ENCODE peak calls at places on chromosomes 1 and 21, in nine cellular contexts. Y is mammary epithelial cell; D is CD4-positive, CD25-positive, alpha-beta regulatory T cell; L is lung; J is CD8-positive, alpha-beta T cell; G is colonic mucosa; M is HAP-1; Z is stomach; W is H9. K is an unnamed sample. For H3K4me1, the result is how much of the 10 kb centered on the place peaks cover.

GRCh38 chr1:117857434-117857833 is 72.0 kb downstream of the GDAP2 start:
- DNase-seq in M (peak), D (no peak), G (no peak), J (no peak), Y (no peak), Z (no peak), L (no peak), W (no peak), K (no peak)

GRCh38 chr1:97827887-97828286 is 92.9 kb downstream of the DPYD start:
- DNase-seq in W (no peak), J (no peak), L (no peak), Z (no peak), G (no peak), Y (no peak), M (no peak), D (no peak), K (no peak)

GRCh38 chr1:180230416-180230790 is 339 bp downstream of the LHX4 start:
- DNase-seq in D (no peak), Z (no peak), L (no peak), J (no peak), G (no peak), W (no peak), Y (no peak), M (no peak), K (no peak)

GRCh38 chr1:37533317-37534093 is 18.9 kb upstream of the MEAF6 start:
- DNase-seq in L (no peak), G (no peak), M (no peak), J (no peak), D (no peak), Y (no peak), W (no peak), Z (no peak), K (no peak)

GRCh38 chr1:2049517-2050481 is at the start of gene PRKCZ:
- DNase-seq in W (peak), D (peak), L (peak), G (peak), M (peak), J (peak), Y (peak), Z (peak), K (peak)

GRCh38 chr1:19596065-19596718 is 47.9 kb upstream of the NBL1 start:
- DNase-seq in G (no peak), L (no peak), W (no peak), Z (no peak), M (no peak), J (no peak), D (no peak), Y (no peak), K (no peak)

GRCh38 chr1:215028954-215029353 is 53.6 kb upstream of the KCNK2 start:
- DNase-seq in L (no peak), J (no peak), W (no peak), D (no peak), G (no peak), Y (no peak), Z (no peak), M (no peak), K (no peak)

GRCh38 chr1:81118550-81118949 is 682.2 kb upstream of the ADGRL2 start:
- DNase-seq in M (no peak), G (no peak), W (no peak), L (no peak), Y (peak), Z (no peak), J (no peak), D (no peak), K (no peak)

GRCh38 chr21:46094401-46095105 is 3.4 kb upstream of the COL6A2 start:
- DNase-seq in J (no peak), L (no peak), G (no peak), Z (no peak), Y (no peak), W (no peak), M (no peak), D (no peak), K (no peak)

GRCh38 chr1:173295391-173295790 is 88.3 kb upstream of the TNFSF4 start:
- DNase-seq in M (no peak), Z (no peak), G (no peak), Y (no peak), L (no peak), W (no peak), D (no peak), J (no peak), K (no peak)

GRCh38 chr1:230757856-230758704 is 10.9 kb downstream of the CAPN9 start:
- DNase-seq in J (no peak), M (no peak), L (no peak), G (no peak), Z (no peak), Y (no peak), D (no peak), W (no peak), K (no peak)

GRCh38 chr1:230753191-230753585 is 6.0 kb downstream of the CAPN9 start:
- DNase-seq in W (no peak), J (no peak), D (no peak), G (no peak), Z (no peak), M (no peak), L (no peak), Y (no peak), K (no peak)

GRCh38 chr1:230753586-230754251 is 6.5 kb downstream of the CAPN9 start:
- DNase-seq in L (no peak), M (peak), W (peak), G (peak), J (no peak), Z (peak), Y (peak), D (no peak), K (no peak)

GRCh38 chr1:230752407-230752806 is 5.2 kb downstream of the CAPN9 start:
- DNase-seq in Z (peak), J (no peak), L (peak), M (no peak), W (peak), G (peak), D (no peak), Y (no peak), K (no peak)

GRCh38 chr1:230754831-230755230 is 7.6 kb downstream of the CAPN9 start:
- DNase-seq in Y (no peak), J (no peak), L (no peak), M (no peak), D (no peak), W (no peak), G (peak), Z (peak), K (no peak)
- H3K4me1 ChIP-seq in Y (under half), J (under half), L (under half), M (under half), D (under half), W (under half), G (under half), Z (under half), K (under half)

GRCh38 chr1:93585059-93585966 is 96.3 kb downstream of the BCAR3 start:
- DNase-seq in D (no peak), W (no peak), M (no peak), Y (peak), G (peak), Z (peak), L (peak), J (no peak), K (no peak)
- H3K4me1 ChIP-seq in D (under half), W (under half), M (under half), Y (half or more), G (under half), Z (under half), L (under half), J (under half), K (under half)

GRCh38 chr1:94612555-94613204 is 71.1 kb upstream of the F3 start:
- DNase-seq in Y (no peak), Z (no peak), J (no peak), L (no peak), M (no peak), D (no peak), W (no peak), G (no peak), K (no peak)
- H3K4me1 ChIP-seq in Y (under half), Z (under half), J (under half), L (under half), M (under half), D (under half), W (under half), G (under half), K (under half)

GRCh38 chr1:225670356-225670755 is 17.4 kb upstream of the ENAH start:
- DNase-seq in Y (no peak), D (no peak), W (no peak), Z (no peak), G (no peak), M (no peak), J (no peak), L (no peak), K (no peak)

GRCh38 chr1:225664762-225665161 is 11.8 kb upstream of the ENAH start:
- DNase-seq in W (no peak), Z (no peak), M (no peak), Y (no peak), G (no peak), J (no peak), L (no peak), D (no peak), K (no peak)

GRCh38 chr1:225670806-225671733 is 18.1 kb upstream of the ENAH start:
- DNase-seq in J (no peak), G (no peak), M (no peak), D (no peak), W (no peak), Z (no peak), L (no peak), Y (peak), K (no peak)

DNA sequence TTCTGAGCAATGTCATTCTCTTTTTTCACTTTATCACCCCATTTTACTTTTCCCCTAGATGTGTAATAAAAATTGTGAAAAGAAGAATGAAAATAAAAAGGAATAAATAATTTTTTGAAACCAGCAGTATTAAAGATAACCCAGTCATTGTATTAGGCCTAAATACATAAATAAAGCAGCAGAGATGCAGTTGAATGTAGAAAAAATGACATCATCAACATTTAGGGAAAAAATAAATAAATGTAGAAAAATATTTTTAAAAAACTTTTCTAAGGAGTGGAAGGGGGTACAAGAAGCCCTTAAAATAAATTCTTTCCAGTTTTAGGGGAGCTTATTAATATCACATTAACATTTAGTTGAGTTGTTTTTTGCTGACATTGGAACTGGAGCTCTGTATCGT is 15.3 kb upstream of the ENAH start:
- DNase-seq in G (no peak), W (no peak), Y (no peak), Z (no peak), M (no peak), D (no peak), J (no peak), L (no peak), K (no peak)
- H3K4me1 ChIP-seq in G (under half), W (under half), Y (under half), Z (under half), M (under half), D (under half), J (under half), L (under half), K (under half)

GRCh38 chr1:23899070-23899469 is 14.1 kb downstream of the CNR2 start:
- DNase-seq in W (no peak), J (no peak), M (no peak), Z (no peak), D (no peak), Y (no peak), G (no peak), L (no peak), K (no peak)

GRCh38 chr1:23895993-23896392 is 17.2 kb downstream of the CNR2 start:
- DNase-seq in Y (no peak), L (no peak), D (no peak), W (no peak), M (no peak), Z (no peak), G (no peak), J (no peak), K (no peak)

GRCh38 chr1:23897083-23897482 is 16.1 kb downstream of the CNR2 start:
- DNase-seq in Y (no peak), W (no peak), D (no peak), G (no peak), Z (no peak), M (no peak), L (peak), J (no peak), K (no peak)

GRCh38 chr1:23896491-23896890 is 16.7 kb downstream of the CNR2 start:
- DNase-seq in D (no peak), G (no peak), W (no peak), J (no peak), Y (no peak), Z (no peak), L (no peak), M (no peak), K (peak)

GRCh38 chr1:23895082-23895481 is 18.1 kb downstream of the CNR2 start:
- DNase-seq in Z (no peak), J (no peak), L (no peak), W (no peak), G (no peak), M (no peak), D (no peak), Y (no peak), K (no peak)
- H3K4me1 ChIP-seq in Z (under half), J (under half), L (under half), W (under half), G (under half), M (under half), D (under half), Y (under half), K (under half)

GRCh38 chr1:61133048-61134019 is 51.0 kb downstream of the NFIA start:
- DNase-seq in L (no peak), M (peak), Z (no peak), Y (no peak), J (no peak), G (no peak), W (no peak), D (no peak), K (no peak)
- H3K4me1 ChIP-seq in L (under half), M (under half), Z (under half), Y (under half), J (under half), G (under half), W (under half), D (under half), K (under half)